ENCODE peak calls at places on chromosomes 4 and X, in five cellular contexts. W is mammary epithelial cell, A is Peyer's patch, Z is GM10248, L is thyroid gland. G is an unnamed sample.
A peak's percentile ranks its signal among the peaks of the same experiment; 100 is the strongest.

GRCh38 chr4:37454263-37454800 is 209.8 kb downstream of the NWD2 start:
- DNase-seq in W (no peak), A (no peak), Z (no peak), L (no peak), G (no peak)

GRCh38 chr4:184457530-184458249 is 16.7 kb downstream of the IRF2 start:
- DNase-seq in W (no peak), A (peak; percentile 70), Z (no peak), L (no peak), G (no peak)

GRCh38 chr4:66606215-66606614 is 935.9 kb upstream of the EPHA5 start:
- DNase-seq in W (no peak), A (no peak), Z (no peak), L (no peak), G (no peak)

GRCh38 chr4:159105761-159106243 is 2.9 kb downstream of the RAPGEF2 start:
- DNase-seq in W (peak; percentile 62), A (no peak), Z (peak; percentile 60), L (peak; percentile 3), G (peak; percentile 64)

GRCh38 chr4:25810016-25810415 is 52.8 kb downstream of the SEL1L3 start:
- DNase-seq in W (no peak), A (no peak), Z (no peak), L (no peak), G (no peak)

GRCh38 chr4:36310793-36311192 is 29.4 kb downstream of the DTHD1 start:
- DNase-seq in W (no peak), A (peak; percentile 68), Z (peak; percentile 18), L (no peak), G (peak; percentile 22)

GRCh38 chrX:36431819-36432218 is 512.3 kb downstream of the CFAP47 start:
- DNase-seq in W (peak; percentile 14), A (no peak), Z (no peak), L (no peak), G (no peak)

GRCh38 chrX:24277405-24277804 is 36.5 kb downstream of the SUPT20HL2 start:
- DNase-seq in W (no peak), A (no peak), Z (no peak), L (no peak), G (no peak)

GRCh38 chrX:109783712-109784109 is 50.7 kb upstream of the ACSL4 start:
- DNase-seq in W (peak; percentile 50), A (no peak), Z (no peak), L (no peak), G (no peak)

GRCh38 chrX:137031517-137032377 is 2.0 kb downstream of the GPR101 start:
- DNase-seq in W (peak; percentile 25), A (no peak), Z (peak; percentile 57), L (peak; percentile 7), G (peak; percentile 60)

GRCh38 chr4:7379719-7380118 is 55.0 kb downstream of the PSAPL1 start:
- DNase-seq in W (no peak), A (no peak), Z (no peak), L (no peak), G (no peak)

GRCh38 chrX:14598330-14598729 is 69.0 kb downstream of the GLRA2 start:
- DNase-seq in W (no peak), A (no peak), Z (no peak), L (no peak), G (no peak)

GRCh38 chrX:121642415-121642814 is 595.0 kb downstream of the GLUD2 start:
- DNase-seq in W (peak; percentile 44), A (no peak), Z (no peak), L (no peak), G (no peak)

GRCh38 chr4:184596044-184596616 is 53.1 kb downstream of the CASP3 start:
- DNase-seq in W (no peak), A (no peak), Z (no peak), L (no peak), G (no peak)

GRCh38 chr4:181897935-181898334 is 345.3 kb upstream of the TENM3 start:
- DNase-seq in W (peak; percentile 63), A (no peak), Z (no peak), L (no peak), G (no peak)

GRCh38 chrX:69070949-69071650 is 94.2 kb downstream of the PJA1 start:
- DNase-seq in W (no peak), A (peak; percentile 47), Z (no peak), L (peak; percentile 81), G (no peak)

GRCh38 chr4:15004701-15005301 is 2.5 kb downstream of the CPEB2 start:
- DNase-seq in W (peak; percentile 80), A (peak; percentile 89), Z (peak; percentile 43), L (peak; percentile 90), G (peak; percentile 43)

GRCh38 chr4:121943941-121944340 is 7.9 kb downstream of the TRPC3 start:
- DNase-seq in W (no peak), A (no peak), Z (peak; percentile 24), L (no peak), G (peak; percentile 41)

GRCh38 chr4:155665054-155665453 is 1.6 kb upstream of the GUCY1A1 start:
- DNase-seq in W (no peak), A (no peak), Z (no peak), L (no peak), G (no peak)

GRCh38 chrX:136168929-136169735 is 21.8 kb downstream of the FHL1 start:
- DNase-seq in W (peak; percentile 18), A (peak; percentile 67), Z (no peak), L (peak; percentile 61), G (no peak)

GRCh38 chr4:27270435-27270834 is 409.8 kb downstream of the STIM2 start:
- DNase-seq in W (peak; percentile 60), A (no peak), Z (no peak), L (no peak), G (no peak)

GRCh38 chr4:89486042-89486441 is 178.4 kb upstream of the GPRIN3 start:
- DNase-seq in W (peak; percentile 19), A (no peak), Z (no peak), L (no peak), G (no peak)

GRCh38 chr4:170109586-170110289 is 20.0 kb upstream of the AADAT start:
- DNase-seq in W (peak; percentile 20), A (no peak), Z (no peak), L (no peak), G (no peak)

GRCh38 chrX:7270018-7270417 is 122.1 kb upstream of the PUDP start:
- DNase-seq in W (no peak), A (no peak), Z (no peak), L (no peak), G (no peak)

GRCh38 chr4:146647615-146648383 is 9.1 kb downstream of the POU4F2 start:
- DNase-seq in W (no peak), A (no peak), Z (no peak), L (no peak), G (no peak)

GRCh38 chr4:4415806-4416805 is 29.2 kb downstream of the NSG1 start:
- DNase-seq in W (no peak), A (peak; percentile 39), Z (no peak), L (no peak), G (no peak)

GRCh38 chr4:154205471-154205870 is 286.1 kb downstream of the DCHS2 start:
- DNase-seq in W (no peak), A (no peak), Z (no peak), L (no peak), G (no peak)

GRCh38 chr4:176810481-176811249 is 17.9 kb upstream of the VEGFC start:
- DNase-seq in W (no peak), A (no peak), Z (no peak), L (no peak), G (no peak)

GRCh38 chr4:108171541-108172230 is 3.0 kb upstream of the LEF1 start:
- DNase-seq in W (no peak), A (peak; percentile 49), Z (peak; percentile 25), L (peak; percentile 10), G (peak; percentile 87)

GRCh38 chr4:146957252-146957651 is 11.6 kb upstream of the TTC29 start:
- DNase-seq in W (peak; percentile 77), A (no peak), Z (no peak), L (no peak), G (no peak)

GRCh38 chrX:101357166-101357795 is 8.7 kb upstream of the TIMM8A start:
- DNase-seq in W (no peak), A (no peak), Z (no peak), L (no peak), G (no peak)

GRCh38 chr4:54005475-54005874 is 58.9 kb downstream of the CHIC2 start:
- DNase-seq in W (peak; percentile 35), A (no peak), Z (no peak), L (no peak), G (no peak)

GRCh38 chrX:15930585-15930984 is 76.0 kb upstream of the AP1S2 start:
- DNase-seq in W (peak; percentile 45), A (no peak), Z (peak; percentile 25), L (no peak), G (no peak)

DNA sequence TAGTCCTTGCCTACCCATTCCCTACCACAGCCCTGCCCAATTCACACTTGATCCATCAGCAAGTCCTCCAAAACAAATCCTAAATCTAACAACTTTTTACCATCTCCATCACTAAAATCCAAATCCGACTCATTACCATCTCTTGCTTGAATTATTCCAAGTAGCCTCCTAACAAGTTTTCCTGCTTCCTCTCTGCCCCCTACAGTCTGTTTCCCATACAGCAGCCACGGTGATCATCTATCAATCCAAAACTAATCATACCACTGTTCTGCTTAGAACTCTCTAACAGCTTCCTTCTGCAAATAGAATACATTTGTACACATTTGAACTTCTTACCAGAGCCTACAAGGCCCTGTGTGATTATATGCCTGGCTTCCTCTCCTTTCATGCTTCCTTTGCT is 133.0 kb downstream of the SHROOM4 start:
- DNase-seq in W (peak; percentile 12), A (no peak), Z (no peak), L (no peak), G (no peak)
- TF ChIP-seq CTCF in W (peak; percentile 63), A (no peak), Z (no peak), L (peak; percentile 24), G (no peak)

GRCh38 chr4:76058302-76058701 is 16.2 kb upstream of the ART3 start:
- DNase-seq in W (no peak), A (no peak), Z (peak; percentile 35), L (no peak), G (no peak)
- TF ChIP-seq CTCF in W (no peak), A (no peak), Z (no peak), L (no peak), G (no peak)

DNA sequence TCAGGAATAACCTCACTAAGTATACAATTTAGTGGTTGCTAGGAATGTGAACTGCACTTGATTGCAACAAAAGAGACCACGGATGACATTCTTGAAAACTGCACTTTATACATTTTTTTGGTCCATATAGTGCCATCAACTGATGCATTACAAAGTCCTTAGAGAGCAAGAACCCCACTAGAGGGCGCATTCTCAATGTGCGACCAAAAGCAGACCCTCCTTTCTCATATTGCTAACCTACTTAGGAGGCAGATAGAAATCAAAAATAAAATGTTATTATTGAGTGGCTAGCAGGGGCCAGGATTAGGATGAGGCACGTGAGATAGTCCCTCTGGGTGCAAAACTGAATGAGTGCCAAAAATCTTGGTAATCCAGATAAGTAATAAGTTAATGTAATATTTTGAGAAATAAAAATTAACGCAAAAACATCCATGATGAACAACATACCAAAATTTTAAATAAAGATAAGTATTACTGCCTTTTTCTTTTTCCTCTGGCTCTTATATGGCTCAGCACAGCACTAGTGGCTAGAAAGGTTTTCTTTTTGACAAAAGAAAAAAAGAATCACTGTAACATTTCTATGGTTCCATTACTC is 99.0 kb upstream of the IQCM start:
- DNase-seq in W (peak; percentile 13), A (no peak), Z (peak; percentile 45), L (peak; percentile 28), G (peak; percentile 60)
- TF ChIP-seq CTCF in W (peak; percentile 87), A (peak; percentile 27), Z (peak; percentile 75), L (peak; percentile 66), G (peak; percentile 62)

DNA sequence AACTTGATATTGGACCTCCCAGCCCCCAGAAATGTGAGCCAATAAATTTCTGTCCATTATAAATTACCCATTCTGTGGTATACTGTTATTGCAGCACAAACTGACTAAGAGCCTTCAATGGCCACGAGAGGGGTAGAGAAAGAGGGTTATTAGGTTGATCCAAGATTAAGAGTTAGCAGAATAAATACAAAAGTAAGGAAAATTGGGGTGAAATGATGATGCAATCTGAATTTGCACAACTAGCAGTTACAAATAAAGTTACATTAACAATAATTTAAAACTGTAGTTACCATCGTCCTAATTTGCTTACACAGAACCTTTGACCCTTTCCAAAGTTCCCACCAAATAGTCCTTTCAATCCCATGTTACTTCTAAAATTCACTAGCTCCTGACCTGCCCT is 54.2 kb downstream of the F8 start:
- DNase-seq in W (no peak), A (no peak), Z (no peak), L (no peak), G (no peak)
- TF ChIP-seq CTCF in W (no peak), A (no peak), Z (no peak), L (no peak), G (no peak)

G was measured in activated CD8-positive, alpha-beta T cell treated with anti-CD3 and anti-CD28 coated beads for 36 hours.